ENCODE peak calls at places on chromosomes 12 and 14, in six cellular contexts. Y is HFFc6, Q is bronchial epithelial cell, G is mammary epithelial cell, H is nephron progenitor cell, D is coronary artery. A is an unnamed sample.

GRCh38 chr14:26282578-26282977 is 315.3 kb downstream of the NOVA1 start:
- DNase-seq in Y (no peak), Q (peak; percentile 87), G (peak; percentile 0), H (no peak), D (no peak), A (no peak)

GRCh38 chr14:22824711-22825359 is 4.9 kb upstream of the MRPL52 start:
- DNase-seq in Y (peak; percentile 93), Q (peak; percentile 93), G (peak; percentile 96), H (no peak), D (no peak), A (no peak)

GRCh38 chr14:85527458-85527857 is 2.5 kb upstream of the FLRT2 start:
- DNase-seq in Y (no peak), Q (no peak), G (no peak), H (no peak), D (no peak), A (no peak)

GRCh38 chr12:104975621-104976343 is 10.3 kb upstream of the NOPCHAP1 start:
- DNase-seq in Y (peak; percentile 75), Q (peak; percentile 84), G (peak; percentile 82), H (no peak), D (no peak), A (no peak)

GRCh38 chr14:37036669-37037341 is 135.6 kb downstream of the SLC25A21 start:
- DNase-seq in Y (no peak), Q (no peak), G (no peak), H (no peak), D (no peak), A (no peak)

GRCh38 chr12:27504506-27504905 is 19.5 kb upstream of the PPFIBP1 start:
- DNase-seq in Y (no peak), Q (peak; percentile 3), G (no peak), H (no peak), D (no peak), A (no peak)

GRCh38 chr12:94678849-94679248 is 28.5 kb upstream of the TMCC3 start:
- DNase-seq in Y (no peak), Q (no peak), G (no peak), H (no peak), D (no peak), A (no peak)

GRCh38 chr14:102417118-102417517 is 54.4 kb downstream of the TECPR2 start:
- DNase-seq in Y (no peak), Q (no peak), G (no peak), H (no peak), D (no peak), A (no peak)

GRCh38 chr14:74804219-74804825 is 41.2 kb downstream of the YLPM1 start:
- DNase-seq in Y (peak; percentile 57), Q (peak; percentile 48), G (peak; percentile 33), H (no peak), D (no peak), A (peak; percentile 36)

GRCh38 chr12:45234134-45234865 is 18.4 kb downstream of the ANO6 start:
- DNase-seq in Y (peak; percentile 93), Q (peak; percentile 98), G (peak; percentile 96), H (no peak), D (peak; percentile 90), A (no peak)

GRCh38 chr12:9711664-9712063 is 21.2 kb downstream of the CLECL1 start:
- DNase-seq in Y (no peak), Q (no peak), G (no peak), H (no peak), D (no peak), A (no peak)

GRCh38 chr12:113462117-113462774 is 9.4 kb downstream of the LHX5 start:
- DNase-seq in Y (peak; percentile 65), Q (peak; percentile 49), G (peak; percentile 57), H (peak; percentile 92), D (peak; percentile 78), A (peak; percentile 81)

GRCh38 chr12:107325075-107325474 is 231.7 kb upstream of the CRY1 start:
- DNase-seq in Y (no peak), Q (no peak), G (no peak), H (no peak), D (no peak), A (no peak)

GRCh38 chr14:21723431-21724045 is 49.9 kb upstream of the OR4E1 start:
- DNase-seq in Y (no peak), Q (peak; percentile 8), G (peak; percentile 14), H (peak; percentile 71), D (no peak), A (peak; percentile 12)

GRCh38 chr12:93572712-93573551 is 457 bp downstream of the SOCS2 start:
- DNase-seq in Y (no peak), Q (no peak), G (peak; percentile 15), H (peak; percentile 73), D (peak; percentile 78), A (peak; percentile 29)

GRCh38 chr14:52063107-52063506 is 5.8 kb downstream of the NID2 start:
- DNase-seq in Y (no peak), Q (no peak), G (no peak), H (no peak), D (no peak), A (no peak)

GRCh38 chr14:90519262-90519920 is 122.6 kb downstream of the CALM1 start:
- DNase-seq in Y (no peak), Q (no peak), G (no peak), H (no peak), D (no peak), A (no peak)

GRCh38 chr12:61654698-61655097 is 605.5 kb upstream of the USP15 start:
- DNase-seq in Y (no peak), Q (peak; percentile 19), G (peak; percentile 17), H (no peak), D (no peak), A (no peak)
- TF ChIP-seq CTCF in Y (no peak), Q (no peak), G (peak; percentile 15), H (no peak), D (no peak), A (no peak)

DNA sequence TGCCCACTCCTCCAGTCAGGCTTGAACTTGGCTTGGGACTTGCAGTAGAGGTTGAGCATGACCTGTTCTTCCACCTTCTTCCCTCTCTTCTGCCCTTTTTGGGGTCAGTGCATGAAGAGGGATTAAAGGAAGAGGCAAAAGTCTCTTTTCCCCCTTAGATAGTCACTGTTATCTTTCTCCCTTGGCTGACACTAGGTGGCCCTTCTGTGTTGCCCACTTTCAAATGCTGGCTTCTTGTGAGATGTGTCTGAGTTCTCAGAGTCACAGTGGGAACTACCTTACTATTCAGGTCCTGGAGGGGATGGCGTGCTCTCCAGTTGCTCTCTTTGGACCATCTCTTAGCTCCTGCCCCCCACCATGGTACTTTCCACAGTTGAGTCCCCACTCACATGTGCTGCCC is 73.6 kb downstream of the GPR65 start:
- DNase-seq in Y (no peak), Q (no peak), G (no peak), H (no peak), D (no peak), A (no peak)
- TF ChIP-seq CTCF in Y (no peak), Q (no peak), G (no peak), H (no peak), D (no peak), A (no peak)

GRCh38 chr12:124771462-124772361 is 92.0 kb downstream of the SCARB1 start:
- DNase-seq in Y (peak; percentile 36), Q (peak; percentile 37), G (peak; percentile 41), H (peak; percentile 96), D (no peak), A (peak; percentile 79)

GRCh38 chr12:124776126-124776513 is 87.5 kb downstream of the SCARB1 start:
- DNase-seq in Y (no peak), Q (no peak), G (no peak), H (no peak), D (no peak), A (no peak)

GRCh38 chr12:124772467-124773170 is 91.0 kb downstream of the SCARB1 start:
- DNase-seq in Y (no peak), Q (no peak), G (no peak), H (no peak), D (no peak), A (no peak)

GRCh38 chr12:124774054-124774461 is 89.6 kb downstream of the SCARB1 start:
- DNase-seq in Y (no peak), Q (no peak), G (no peak), H (no peak), D (no peak), A (peak; percentile 80)

DNA sequence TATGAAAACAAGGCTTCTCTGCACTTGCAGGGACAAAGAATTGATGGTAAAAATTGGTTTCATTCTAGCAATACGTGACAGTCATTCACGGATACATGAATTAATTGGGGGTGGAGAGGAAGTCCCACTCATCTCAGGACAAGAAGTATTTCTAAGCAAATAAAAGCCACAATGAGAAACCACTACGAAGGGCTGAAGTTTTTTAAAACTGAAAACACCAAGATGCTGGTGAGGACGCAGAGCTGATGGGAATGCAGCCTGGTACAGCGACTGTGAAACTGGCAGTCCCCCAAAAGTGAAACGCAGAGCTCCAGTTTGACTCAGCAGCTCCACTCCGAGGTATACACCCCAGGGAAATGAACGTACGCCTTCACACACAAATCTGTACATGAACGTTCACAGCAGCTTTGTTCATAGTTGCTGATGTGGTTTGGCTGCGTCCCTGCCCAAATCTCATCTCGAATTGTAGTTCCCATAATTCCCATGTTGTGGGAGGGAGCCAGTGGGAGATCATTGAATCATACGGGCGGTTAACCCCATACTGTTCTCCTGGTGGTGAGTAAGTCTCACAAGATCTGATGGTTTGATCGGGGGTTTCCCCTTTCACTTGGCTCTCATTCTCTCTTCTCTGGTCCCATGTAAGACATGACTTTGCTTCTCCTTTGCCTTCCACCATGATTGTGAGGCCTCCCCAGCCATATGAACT is 89.0 kb downstream of the SCARB1 start:
- DNase-seq in Y (peak; percentile 92), Q (peak; percentile 28), G (peak; percentile 87), H (no peak), D (peak; percentile 87), A (peak; percentile 74)
- TF ChIP-seq CTCF in Y (peak; percentile 68), Q (no peak), G (no peak), H (no peak), D (no peak), A (no peak)

DNA sequence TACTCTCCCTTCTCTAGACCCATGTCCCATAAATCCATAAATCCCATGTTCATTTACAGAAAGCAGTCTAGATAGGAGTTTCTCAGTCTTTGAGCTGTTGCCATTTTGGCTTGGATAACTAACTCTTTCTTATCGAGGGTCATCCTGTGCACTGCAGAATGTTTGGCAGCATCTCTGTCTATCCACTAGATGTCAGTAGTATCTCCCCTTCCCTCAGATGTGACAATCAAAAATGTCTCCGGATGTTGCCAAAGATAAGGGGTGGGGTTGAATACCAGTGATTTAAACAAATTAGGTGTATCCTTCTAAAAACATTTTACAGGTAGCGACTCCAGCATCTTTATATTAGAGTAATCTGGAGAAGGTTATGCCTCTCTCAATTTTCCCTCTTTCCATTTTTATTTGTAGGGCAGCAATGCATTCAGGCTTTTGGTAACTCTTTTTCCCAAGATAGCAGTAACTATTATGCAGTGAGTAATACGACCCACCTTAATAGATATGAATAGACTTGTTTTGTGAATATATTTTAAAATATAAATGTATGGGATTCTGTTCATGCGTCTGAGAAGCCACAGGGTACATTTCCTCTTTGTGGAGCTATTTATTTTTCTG is 100.7 kb downstream of the LRRK2 start:
- DNase-seq in Y (no peak), Q (peak; percentile 60), G (peak; percentile 28), H (no peak), D (no peak), A (peak; percentile 46)
- TF ChIP-seq CTCF in Y (peak; percentile 53), Q (peak; percentile 61), G (peak; percentile 86), H (peak; percentile 49), D (no peak), A (peak; percentile 68)

GRCh38 chr12:49298160-49298559 is 3.2 kb downstream of the PRPH start:
- DNase-seq in Y (no peak), Q (no peak), G (no peak), H (no peak), D (no peak), A (peak; percentile 25)
- TF ChIP-seq CTCF in Y (peak; percentile 53), Q (peak; percentile 30), G (no peak), H (no peak), D (no peak), A (no peak)

GRCh38 chr14:24303988-24304387 is 3.8 kb downstream of the CIDEB start:
- DNase-seq in Y (no peak), Q (no peak), G (no peak), H (no peak), D (no peak), A (no peak)
- TF ChIP-seq CTCF in Y (no peak), Q (no peak), G (no peak), H (no peak), D (no peak), A (no peak)

A was measured in GM10248.